ENCODE peak calls at places on chromosome 11, in four cellular contexts. C is NCI-H187 treated with DMSO at 0.1 percent for 48 hours; L is substantia nigra; M is stimulated activated CD8-positive, alpha-beta memory T cell treated with anti-CD3 and anti-CD28 coated beads, Interleukin-7, amount 100 ng/mL, for 24 hours. P is an unnamed sample.

GRCh38 chr11:119720311-119720710 is 8.7 kb downstream of the NECTIN1 start:
- DNase-seq in C (no peak), L (no peak), M (no peak), P (no peak)

GRCh38 chr11:94546886-94547285 is 3.2 kb downstream of the FUT4 start:
- DNase-seq in C (no peak), L (no peak), M (no peak), P (no peak)

GRCh38 chr11:115201121-115201792 is 303.0 kb downstream of the CADM1 start:
- DNase-seq in C (no peak), L (no peak), M (no peak), P (no peak)

GRCh38 chr11:45133871-45134270 is 12.6 kb upstream of the PRDM11 start:
- DNase-seq in C (no peak), L (no peak), M (no peak), P (no peak)

GRCh38 chr11:122779047-122779629 is 59.2 kb upstream of the CRTAM start:
- DNase-seq in C (no peak), L (no peak), M (no peak), P (no peak)

GRCh38 chr11:101176381-101176780 is 46.8 kb upstream of the PGR start:
- DNase-seq in C (no peak), L (no peak), M (no peak), P (no peak)

GRCh38 chr11:6640036-6640984 is 15.3 kb downstream of the DCHS1 start:
- DNase-seq in C (no peak), L (no peak), M (no peak), P (no peak)

GRCh38 chr11:93559681-93560080 is 16.5 kb upstream of the SMCO4 start:
- DNase-seq in C (no peak), L (no peak), M (no peak), P (no peak)

GRCh38 chr11:65850217-65851082 is 7.5 kb downstream of the CFL1 start:
- DNase-seq in C (no peak), L (no peak), M (no peak), P (no peak)